ENCODE peak calls at places on chromosomes 12 and 14, in eight cellular contexts. A, E, U, I, Z, J, T and R are unnamed samples.

GRCh38 chr12:51009038-51009437 is 17.1 kb downstream of the SLC11A2 start:
- DNase-seq in A (peak; percentile 67), E (no peak), U (no peak), I (peak; percentile 51), Z (peak; percentile 70), J (no peak), T (no peak), R (peak; percentile 56)

GRCh38 chr12:57131896-57132744 is 3.8 kb downstream of the LRP1 start:
- DNase-seq in A (no peak), E (no peak), U (peak; percentile 68), I (peak; percentile 41), Z (no peak), J (no peak), T (no peak), R (no peak)

GRCh38 chr12:114916531-114916930 is 232.6 kb upstream of the TBX3 start:
- DNase-seq in A (no peak), E (no peak), U (peak; percentile 58), I (peak; percentile 97), Z (no peak), J (no peak), T (no peak), R (no peak)

GRCh38 chr12:67649165-67650126 is 901 bp downstream of the DYRK2 start:
- DNase-seq in A (no peak), E (no peak), U (peak; percentile 47), I (peak; percentile 13), Z (peak; percentile 76), J (peak; percentile 39), T (peak; percentile 12), R (peak; percentile 55)

GRCh38 chr14:62409909-62410308 is 635.3 kb downstream of the KCNH5 start:
- DNase-seq in A (no peak), E (no peak), U (no peak), I (no peak), Z (no peak), J (no peak), T (no peak), R (no peak)

GRCh38 chr14:79842270-79842669 is 369.0 kb downstream of the DIO2 start:
- DNase-seq in A (no peak), E (no peak), U (peak; percentile 16), I (peak; percentile 2), Z (no peak), J (peak; percentile 36), T (no peak), R (no peak)

GRCh38 chr12:38956337-38956736 is 50.9 kb upstream of the CPNE8 start:
- DNase-seq in A (no peak), E (no peak), U (no peak), I (no peak), Z (no peak), J (no peak), T (no peak), R (no peak)

GRCh38 chr12:67068204-67068731 is 200.9 kb upstream of the CAND1 start:
- DNase-seq in A (no peak), E (no peak), U (peak; percentile 53), I (no peak), Z (no peak), J (peak; percentile 41), T (no peak), R (no peak)

GRCh38 chr12:109600995-109601394 is 27.4 kb downstream of the MVK start:
- DNase-seq in A (no peak), E (no peak), U (no peak), I (no peak), Z (no peak), J (no peak), T (no peak), R (no peak)

GRCh38 chr12:58917699-58918334 is 2.5 kb downstream of the LRIG3 start:
- DNase-seq in A (no peak), E (no peak), U (no peak), I (no peak), Z (no peak), J (no peak), T (no peak), R (no peak)

GRCh38 chr12:89212339-89212771 is 139.9 kb downstream of the DUSP6 start:
- DNase-seq in A (no peak), E (no peak), U (no peak), I (no peak), Z (no peak), J (no peak), T (no peak), R (no peak)

GRCh38 chr14:50008562-50009355 is 107.6 kb downstream of the VCPKMT start:
- DNase-seq in A (no peak), E (no peak), U (no peak), I (no peak), Z (no peak), J (peak; percentile 51), T (no peak), R (no peak)

GRCh38 chr14:104732931-104733681 is 9.1 kb downstream of the ADSS1 start:
- DNase-seq in A (no peak), E (no peak), U (no peak), I (no peak), Z (no peak), J (peak; percentile 30), T (no peak), R (peak; percentile 70)

GRCh38 chr14:36655963-36656768 is 5.5 kb upstream of the PAX9 start:
- DNase-seq in A (no peak), E (peak; percentile 51), U (peak; percentile 51), I (no peak), Z (no peak), J (peak; percentile 86), T (no peak), R (no peak)

GRCh38 chr12:95548539-95549391 is 2.5 kb downstream of the USP44 start:
- DNase-seq in A (peak; percentile 59), E (no peak), U (peak; percentile 54), I (no peak), Z (no peak), J (peak; percentile 87), T (peak; percentile 45), R (no peak)

GRCh38 chr14:39974036-39974435 is 541.8 kb upstream of the FBXO33 start:
- DNase-seq in A (no peak), E (no peak), U (no peak), I (no peak), Z (no peak), J (no peak), T (no peak), R (no peak)

GRCh38 chr12:104521731-104522130 is 65.0 kb downstream of the CHST11 start:
- DNase-seq in A (no peak), E (no peak), U (no peak), I (peak; percentile 65), Z (no peak), J (no peak), T (no peak), R (no peak)

GRCh38 chr14:78345346-78345745 is 175.2 kb downstream of the NRXN3 start:
- DNase-seq in A (no peak), E (no peak), U (no peak), I (no peak), Z (no peak), J (no peak), T (no peak), R (no peak)

GRCh38 chr12:116291218-116291617 is 13.7 kb upstream of the MED13L start:
- DNase-seq in A (no peak), E (no peak), U (no peak), I (no peak), Z (no peak), J (no peak), T (no peak), R (no peak)

GRCh38 chr14:67187210-67187609 is 2.0 kb upstream of the GARIN2 start:
- DNase-seq in A (no peak), E (peak; percentile 11), U (peak; percentile 24), I (peak; percentile 80), Z (no peak), J (peak; percentile 59), T (no peak), R (no peak)

GRCh38 chr12:109988274-109988673 is 7.9 kb downstream of the GIT2 start:
- DNase-seq in A (no peak), E (no peak), U (no peak), I (no peak), Z (no peak), J (no peak), T (no peak), R (no peak)

GRCh38 chr12:106144847-106145246 is 6.1 kb upstream of the NUAK1 start:
- DNase-seq in A (no peak), E (no peak), U (no peak), I (no peak), Z (no peak), J (no peak), T (no peak), R (no peak)

GRCh38 chr12:106044773-106045172 is 94.0 kb downstream of the NUAK1 start:
- DNase-seq in A (no peak), E (no peak), U (no peak), I (peak; percentile 91), Z (no peak), J (no peak), T (no peak), R (no peak)

GRCh38 chr12:62802981-62803380 is 132.0 kb downstream of the PPM1H start:
- DNase-seq in A (no peak), E (no peak), U (no peak), I (peak; percentile 9), Z (no peak), J (no peak), T (no peak), R (no peak)

GRCh38 chr12:92574046-92574783 is 128.6 kb upstream of the PLEKHG7 start:
- DNase-seq in A (no peak), E (no peak), U (peak; percentile 57), I (peak; percentile 44), Z (no peak), J (peak; percentile 41), T (no peak), R (peak; percentile 55)

GRCh38 chr12:125683748-125684381 is 618.6 kb downstream of the AACS start:
- DNase-seq in A (peak; percentile 37), E (no peak), U (peak; percentile 80), I (no peak), Z (peak; percentile 57), J (peak; percentile 83), T (no peak), R (peak; percentile 81)

GRCh38 chr12:69440016-69440415 is 30.2 kb upstream of the FRS2 start:
- DNase-seq in A (no peak), E (no peak), U (peak; percentile 11), I (no peak), Z (no peak), J (peak; percentile 21), T (no peak), R (no peak)

GRCh38 chr12:68521321-68521839 is 89.3 kb upstream of the RAP1B start:
- DNase-seq in A (no peak), E (peak; percentile 53), U (no peak), I (peak; percentile 69), Z (no peak), J (peak; percentile 21), T (no peak), R (no peak)

GRCh38 chr14:27318769-27319280 is 721.0 kb upstream of the NOVA1 start:
- DNase-seq in A (no peak), E (no peak), U (no peak), I (no peak), Z (no peak), J (no peak), T (no peak), R (no peak)

GRCh38 chr12:57813971-57814771 is 4.4 kb downstream of the AVIL start:
- DNase-seq in A (no peak), E (no peak), U (no peak), I (peak; percentile 41), Z (no peak), J (no peak), T (no peak), R (no peak)

GRCh38 chr14:61460063-61460462 is 138.7 kb downstream of the PRKCH start:
- DNase-seq in A (no peak), E (no peak), U (no peak), I (no peak), Z (no peak), J (no peak), T (no peak), R (no peak)

GRCh38 chr14:55028066-55028465 is 1.0 kb downstream of the SOCS4 start:
- DNase-seq in A (no peak), E (no peak), U (no peak), I (no peak), Z (no peak), J (no peak), T (no peak), R (no peak)